ENCODE peak calls at places on chromosomes 3 and 15, in five cellular contexts. Z is HCT116; L is CD4-positive, alpha-beta T cell; W is tibial nerve; E is keratinocyte. P is an unnamed sample.

GRCh38 chr3:167864559-167864887 is 129.0 kb downstream of the SERPINI1 start:
- DNase-seq in L (no peak), W (no peak), E (no peak), Z (no peak), P (no peak)

GRCh38 chr3:162165346-162165745 is 668.7 kb downstream of the OTOL1 start:
- DNase-seq in E (no peak), L (no peak), W (no peak), Z (no peak), P (no peak)

GRCh38 chr3:77348244-77348855 is 308.5 kb downstream of the ROBO2 start:
- DNase-seq in W (no peak), L (no peak), Z (no peak), E (no peak), P (no peak)

GRCh38 chr3:37173806-37174205 is 576 bp downstream of the LRRFIP2 start:
- DNase-seq in L (no peak), W (no peak), Z (no peak), E (no peak), P (no peak)

GRCh38 chr3:177051419-177051818 is 145.9 kb downstream of the TBL1XR1 start:
- DNase-seq in L (no peak), W (no peak), E (no peak), Z (no peak), P (no peak)

GRCh38 chr3:193673845-193674244 is 80.8 kb downstream of the OPA1 start:
- DNase-seq in E (no peak), W (no peak), L (no peak), Z (no peak), P (no peak)

GRCh38 chr3:19149388-19149787 is 1.1 kb downstream of the KCNH8 start:
- DNase-seq in W (no peak), L (no peak), E (no peak), Z (no peak), P (no peak)

GRCh38 chr3:156981005-156981404 is 154.9 kb downstream of the LEKR1 start:
- DNase-seq in E (no peak), Z (no peak), L (no peak), W (no peak), P (no peak)

GRCh38 chr3:52053307-52054304 is 2.8 kb downstream of the DUSP7 start:
- DNase-seq in Z (no peak), E (peak; percentile 100), L (peak; percentile 24), W (no peak), P (no peak)

GRCh38 chr3:195613468-195614069 is 29.8 kb upstream of the APOD start:
- DNase-seq in E (peak; percentile 25), Z (no peak), W (peak; percentile 23), L (no peak), P (peak; percentile 39)

GRCh38 chr3:18900994-18901393 is 247.3 kb upstream of the KCNH8 start:
- DNase-seq in E (no peak), Z (no peak), W (no peak), L (no peak), P (no peak)

GRCh38 chr3:157201648-157202278 is 41.8 kb upstream of the CCNL1 start:
- DNase-seq in W (no peak), Z (peak; percentile 19), L (no peak), E (no peak), P (no peak)

GRCh38 chr3:178140491-178140890 is 395.7 kb upstream of the KCNMB2 start:
- DNase-seq in W (no peak), L (no peak), E (no peak), Z (no peak), P (no peak)

GRCh38 chr15:64400583-64400982 is 12.9 kb downstream of the TRIP4 start:
- DNase-seq in E (no peak), L (no peak), W (no peak), Z (no peak), P (no peak)

GRCh38 chr15:78007965-78008886 is 69.3 kb downstream of the TBC1D2B start:
- DNase-seq in Z (no peak), L (no peak), E (no peak), W (peak; percentile 70), P (peak; percentile 94)

GRCh38 chr3:74787008-74787407 is 172.5 kb upstream of the CNTN3 start:
- DNase-seq in L (no peak), Z (no peak), W (no peak), E (no peak), P (no peak)

GRCh38 chr3:67018789-67019525 is 20.9 kb downstream of the KBTBD8 start:
- DNase-seq in E (no peak), W (no peak), L (no peak), Z (no peak), P (no peak)

GRCh38 chr15:31977812-31978662 is 52.3 kb upstream of the CHRNA7 start:
- DNase-seq in E (no peak), Z (peak; percentile 32), W (no peak), L (peak; percentile 36), P (no peak)

GRCh38 chr3:179734497-179735281 is 81.8 kb downstream of the USP13 start:
- DNase-seq in W (no peak), Z (no peak), E (no peak), L (no peak), P (no peak)

GRCh38 chr3:106176734-106177133 is 307.9 kb upstream of the CBLB start:
- DNase-seq in L (peak; percentile 8), E (no peak), W (no peak), Z (no peak), P (no peak)

GRCh38 chr3:187210091-187210490 is 12.8 kb downstream of the RTP1 start:
- DNase-seq in W (no peak), Z (no peak), L (no peak), E (no peak), P (no peak)

GRCh38 chr3:172313671-172314070 is 134.6 kb downstream of the GHSR start:
- DNase-seq in E (no peak), W (no peak), Z (no peak), L (no peak), P (no peak)

GRCh38 chr3:53156368-53156834 is 4.6 kb upstream of the PRKCD start:
- DNase-seq in L (no peak), W (no peak), E (no peak), Z (no peak), P (no peak)

GRCh38 chr3:46990573-46991374 is 11.3 kb downstream of the NBEAL2 start:
- DNase-seq in L (no peak), Z (no peak), W (no peak), E (no peak), P (no peak)

DNA sequence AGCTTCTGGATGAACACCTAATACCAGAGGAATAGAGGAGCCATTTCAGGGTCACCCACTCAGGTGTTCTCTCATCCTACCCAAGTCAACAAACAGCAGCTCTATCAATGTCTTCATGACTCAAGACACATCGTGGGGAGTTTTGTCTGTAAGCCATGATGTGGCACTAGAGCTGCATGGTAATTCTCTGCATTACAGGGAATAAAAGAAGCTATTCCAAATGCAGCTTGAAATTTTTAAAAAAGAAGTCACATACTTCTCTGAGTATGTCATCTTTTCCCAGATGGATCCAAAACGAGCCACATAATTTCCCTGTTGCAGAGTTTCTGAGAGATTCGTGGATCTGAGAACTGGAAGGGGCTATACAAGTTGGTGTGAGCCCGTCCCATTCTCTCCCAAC is 6.1 kb upstream of the THSD4 start:
- DNase-seq in L (no peak), E (no peak), W (no peak), Z (no peak), P (peak; percentile 2)
- TF ChIP-seq CTCF in L (no peak), E (peak; percentile 23), W (no peak), Z (no peak), P (no peak)

GRCh38 chr3:34213481-34213880 is 415.1 kb downstream of the PDCD6IP start:
- DNase-seq in L (no peak), W (no peak), E (no peak), Z (no peak), P (no peak)

GRCh38 chr3:34207826-34208225 is 409.4 kb downstream of the PDCD6IP start:
- DNase-seq in L (no peak), W (no peak), E (no peak), Z (no peak), P (no peak)

GRCh38 chr3:34212671-34213070 is 414.2 kb downstream of the PDCD6IP start:
- DNase-seq in Z (no peak), E (no peak), W (peak; percentile 15), L (no peak), P (no peak)

GRCh38 chr3:34216713-34217346 is 418.4 kb downstream of the PDCD6IP start:
- DNase-seq in W (no peak), Z (no peak), L (no peak), E (no peak), P (no peak)

DNA sequence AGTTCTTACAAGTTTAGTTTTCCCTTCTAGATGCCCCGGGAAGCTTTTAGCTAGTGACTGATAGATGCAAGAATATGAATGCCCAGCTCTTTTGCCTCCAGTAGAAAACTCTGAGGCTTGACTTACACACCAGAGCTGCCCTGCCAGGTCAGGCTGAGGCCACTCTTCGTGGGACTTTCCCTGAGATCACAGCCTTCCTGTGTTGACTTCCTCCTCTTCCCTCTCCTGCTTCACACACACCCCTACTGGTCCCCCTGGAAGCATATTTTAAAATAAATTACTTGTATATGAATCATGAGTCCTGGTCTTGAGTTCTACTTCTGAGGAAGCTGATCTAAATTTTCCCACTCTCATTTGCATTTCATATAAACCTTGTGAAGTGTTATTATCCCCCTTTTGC is 413.7 kb downstream of the PDCD6IP start:
- DNase-seq in W (no peak), E (no peak), Z (no peak), L (no peak), P (no peak)
- H3K27ac ChIP-seq in W (no peak overlapping the region), E (no peak overlapping the region), Z (no peak overlapping the region), L (no peak overlapping the region), P (no peak overlapping the region)

DNA sequence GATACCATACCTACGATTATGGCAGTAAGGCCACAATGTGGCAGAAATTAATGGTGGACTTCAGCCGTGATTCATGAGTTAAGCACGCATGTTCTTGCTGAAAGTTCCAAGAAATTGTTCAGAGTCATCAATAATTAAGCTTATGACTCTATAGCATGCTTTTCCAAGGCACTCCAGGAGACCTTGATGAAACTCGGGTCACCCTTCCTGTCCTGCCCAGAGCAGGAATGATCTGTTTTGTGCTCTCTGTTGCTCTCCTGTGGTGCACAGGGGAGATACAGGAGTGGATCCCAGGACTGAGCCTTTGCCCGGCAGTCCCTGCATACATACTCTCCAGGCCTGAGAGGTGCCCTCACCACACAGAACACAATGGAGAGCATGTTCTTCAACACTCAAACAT is 141.6 kb upstream of the SLC2A2 start:
- DNase-seq in L (no peak), E (no peak), Z (no peak), W (no peak), P (no peak)
- TF ChIP-seq CTCF in L (no peak), E (peak; percentile 70), Z (peak; percentile 61), W (no peak), P (no peak)

GRCh38 chr3:188259611-188260010 is 105.7 kb downstream of the LPP start:
- DNase-seq in Z (no peak), E (no peak), W (no peak), L (no peak), P (no peak)

GRCh38 chr3:188261011-188261410 is 107.1 kb downstream of the LPP start:
- DNase-seq in E (no peak), Z (no peak), W (no peak), L (no peak), P (no peak)

GRCh38 chr3:188262913-188263683 is 109.1 kb downstream of the LPP start:
- DNase-seq in Z (no peak), W (no peak), E (no peak), L (no peak), P (no peak)

GRCh38 chr3:188264231-188265213 is 110.6 kb downstream of the LPP start:
- DNase-seq in W (peak; percentile 40), Z (no peak), L (no peak), E (no peak), P (peak; percentile 85)

GRCh38 chr3:188262488-188262887 is 108.5 kb downstream of the LPP start:
- DNase-seq in W (no peak), L (no peak), Z (no peak), E (no peak), P (no peak)
- H3K27ac ChIP-seq in W (peak overlapping the region; percentile 92), L (no peak overlapping the region), Z (no peak overlapping the region), E (no peak overlapping the region), P (peak overlapping the region; percentile 92)